ENCODE peak calls at places on chromosomes 6 and 20, in nine cellular contexts. One of them, this sample, is unnamed.

GRCh38 chr6:81981812-81982211 is 229.3 kb upstream of the TENT5A start:
- DNase-seq in neural progenitor cell: no peak
- DNase-seq in GM23248: peak; percentile 76
- DNase-seq in PC-3: peak; percentile 83
- DNase-seq in HCT116: peak; percentile 43
- DNase-seq in GM23338: no peak
- DNase-seq in OCI-LY7: no peak
- DNase-seq in SK-N-SH: no peak
- DNase-seq in MM.1S: peak; percentile 31
- DNase-seq in this sample: no peak

GRCh38 chr6:55839080-55839479 is 36.3 kb downstream of the BMP5 start:
- DNase-seq in neural progenitor cell: no peak
- DNase-seq in GM23248: no peak
- DNase-seq in PC-3: no peak
- DNase-seq in HCT116: no peak
- DNase-seq in GM23338: no peak
- DNase-seq in OCI-LY7: no peak
- DNase-seq in SK-N-SH: no peak
- DNase-seq in MM.1S: no peak
- DNase-seq in this sample: no peak

GRCh38 chr20:17556842-17557674 is 12.8 kb upstream of the DSTN start:
- DNase-seq in neural progenitor cell: no peak
- DNase-seq in GM23248: peak; percentile 63
- DNase-seq in PC-3: peak; percentile 84
- DNase-seq in HCT116: no peak
- DNase-seq in GM23338: no peak
- DNase-seq in OCI-LY7: no peak
- DNase-seq in SK-N-SH: peak; percentile 53
- DNase-seq in MM.1S: no peak
- DNase-seq in this sample: peak; percentile 33

GRCh38 chr20:33915726-33916331 is 77.9 kb upstream of the RALY start:
- DNase-seq in neural progenitor cell: peak; percentile 33
- DNase-seq in GM23248: no peak
- DNase-seq in PC-3: peak; percentile 51
- DNase-seq in HCT116: peak; percentile 15
- DNase-seq in GM23338: peak; percentile 65
- DNase-seq in OCI-LY7: peak; percentile 58
- DNase-seq in SK-N-SH: peak; percentile 44
- DNase-seq in MM.1S: peak; percentile 47
- DNase-seq in this sample: peak; percentile 13

GRCh38 chr6:72151742-72152141 is 265.4 kb downstream of the RIMS1 start:
- DNase-seq in neural progenitor cell: no peak
- DNase-seq in GM23248: no peak
- DNase-seq in PC-3: no peak
- DNase-seq in HCT116: no peak
- DNase-seq in GM23338: peak; percentile 25
- DNase-seq in OCI-LY7: no peak
- DNase-seq in SK-N-SH: no peak
- DNase-seq in MM.1S: no peak
- DNase-seq in this sample: no peak

GRCh38 chr6:52162940-52163908 is 23.0 kb upstream of the IL17A start:
- DNase-seq in neural progenitor cell: peak; percentile 11
- DNase-seq in GM23248: peak; percentile 40
- DNase-seq in PC-3: peak; percentile 75
- DNase-seq in HCT116: peak; percentile 54
- DNase-seq in GM23338: peak; percentile 53
- DNase-seq in OCI-LY7: peak; percentile 46
- DNase-seq in SK-N-SH: no peak
- DNase-seq in MM.1S: peak; percentile 77
- DNase-seq in this sample: peak; percentile 31

GRCh38 chr6:75748743-75749538 is at the start of gene MYO6:
- DNase-seq in neural progenitor cell: peak; percentile 91
- DNase-seq in GM23248: peak; percentile 84
- DNase-seq in PC-3: peak; percentile 68
- DNase-seq in HCT116: no peak
- DNase-seq in GM23338: peak; percentile 80
- DNase-seq in OCI-LY7: peak; percentile 22
- DNase-seq in SK-N-SH: peak; percentile 92
- DNase-seq in MM.1S: peak; percentile 83
- DNase-seq in this sample: peak; percentile 91

GRCh38 chr20:44579313-44580090 is 2.9 kb upstream of the PKIG start:
- DNase-seq in neural progenitor cell: peak; percentile 44
- DNase-seq in GM23248: peak; percentile 6
- DNase-seq in PC-3: no peak
- DNase-seq in HCT116: no peak
- DNase-seq in GM23338: no peak
- DNase-seq in OCI-LY7: peak; percentile 39
- DNase-seq in SK-N-SH: no peak
- DNase-seq in MM.1S: no peak
- DNase-seq in this sample: no peak

GRCh38 chr20:17936306-17936790 is 32.2 kb downstream of the SNX5 start:
- DNase-seq in neural progenitor cell: no peak
- DNase-seq in GM23248: peak; percentile 53
- DNase-seq in PC-3: no peak
- DNase-seq in HCT116: no peak
- DNase-seq in GM23338: no peak
- DNase-seq in OCI-LY7: no peak
- DNase-seq in SK-N-SH: no peak
- DNase-seq in MM.1S: no peak
- DNase-seq in this sample: no peak

GRCh38 chr20:24100370-24101011 is 111.9 kb upstream of the GGTLC1 start:
- DNase-seq in neural progenitor cell: peak; percentile 80
- DNase-seq in GM23248: peak; percentile 73
- DNase-seq in PC-3: peak; percentile 86
- DNase-seq in HCT116: peak; percentile 18
- DNase-seq in GM23338: peak; percentile 63
- DNase-seq in OCI-LY7: peak; percentile 41
- DNase-seq in SK-N-SH: peak; percentile 53
- DNase-seq in MM.1S: peak; percentile 78
- DNase-seq in this sample: peak; percentile 84

GRCh38 chr6:119717942-119718341 is 368.4 kb upstream of the MAN1A1 start:
- DNase-seq in neural progenitor cell: no peak
- DNase-seq in GM23248: no peak
- DNase-seq in PC-3: peak; percentile 18
- DNase-seq in HCT116: no peak
- DNase-seq in GM23338: no peak
- DNase-seq in OCI-LY7: no peak
- DNase-seq in SK-N-SH: no peak
- DNase-seq in MM.1S: no peak
- DNase-seq in this sample: no peak

GRCh38 chr6:166330612-166331011 is 11.7 kb downstream of the SFT2D1 start:
- DNase-seq in neural progenitor cell: peak; percentile 89
- DNase-seq in GM23248: peak; percentile 71
- DNase-seq in PC-3: no peak
- DNase-seq in HCT116: no peak
- DNase-seq in GM23338: peak; percentile 92
- DNase-seq in OCI-LY7: no peak
- DNase-seq in SK-N-SH: peak; percentile 94
- DNase-seq in MM.1S: no peak
- DNase-seq in this sample: peak; percentile 41

GRCh38 chr6:118748311-118749062 is 97.1 kb upstream of the CEP85L start:
- DNase-seq in neural progenitor cell: peak; percentile 26
- DNase-seq in GM23248: peak; percentile 76
- DNase-seq in PC-3: peak; percentile 30
- DNase-seq in HCT116: no peak
- DNase-seq in GM23338: peak; percentile 53
- DNase-seq in OCI-LY7: no peak
- DNase-seq in SK-N-SH: peak; percentile 50
- DNase-seq in MM.1S: no peak
- DNase-seq in this sample: no peak

GRCh38 chr6:36607782-36608386 is 13.7 kb downstream of the SRSF3 start:
- DNase-seq in neural progenitor cell: no peak
- DNase-seq in GM23248: no peak
- DNase-seq in PC-3: no peak
- DNase-seq in HCT116: no peak
- DNase-seq in GM23338: no peak
- DNase-seq in OCI-LY7: no peak
- DNase-seq in SK-N-SH: no peak
- DNase-seq in MM.1S: no peak
- DNase-seq in this sample: no peak

GRCh38 chr20:10558635-10559187 is 115.1 kb downstream of the JAG1 start:
- DNase-seq in neural progenitor cell: no peak
- DNase-seq in GM23248: peak; percentile 71
- DNase-seq in PC-3: peak; percentile 92
- DNase-seq in HCT116: no peak
- DNase-seq in GM23338: no peak
- DNase-seq in OCI-LY7: no peak
- DNase-seq in SK-N-SH: no peak
- DNase-seq in MM.1S: no peak
- DNase-seq in this sample: no peak

GRCh38 chr20:2751868-2752630 is 48.4 kb downstream of the CPXM1 start:
- DNase-seq in neural progenitor cell: peak; percentile 59
- DNase-seq in GM23248: peak; percentile 59
- DNase-seq in PC-3: peak; percentile 43
- DNase-seq in HCT116: no peak
- DNase-seq in GM23338: no peak
- DNase-seq in OCI-LY7: no peak
- DNase-seq in SK-N-SH: no peak
- DNase-seq in MM.1S: peak; percentile 20
- DNase-seq in this sample: peak; percentile 70
- TF ChIP-seq EZH2phosphoT487 in neural progenitor cell: no peak
- TF ChIP-seq EZH2phosphoT487 in GM23248: no peak
- TF ChIP-seq EZH2phosphoT487 in PC-3: no peak
- TF ChIP-seq EZH2phosphoT487 in HCT116: no peak
- TF ChIP-seq EZH2phosphoT487 in GM23338: no peak
- TF ChIP-seq EZH2phosphoT487 in OCI-LY7: no peak
- TF ChIP-seq EZH2phosphoT487 in SK-N-SH: no peak
- TF ChIP-seq EZH2phosphoT487 in MM.1S: no peak
- TF ChIP-seq EZH2phosphoT487 in this sample: no peak

GRCh38 chr20:48202774-48203173 is 417.5 kb upstream of the SULF2 start:
- DNase-seq in neural progenitor cell: no peak
- DNase-seq in GM23248: no peak
- DNase-seq in PC-3: no peak
- DNase-seq in HCT116: no peak
- DNase-seq in GM23338: no peak
- DNase-seq in OCI-LY7: no peak
- DNase-seq in SK-N-SH: peak; percentile 50
- DNase-seq in MM.1S: no peak
- DNase-seq in this sample: no peak

GRCh38 chr20:48202334-48202733 is 417.1 kb upstream of the SULF2 start:
- DNase-seq in neural progenitor cell: no peak
- DNase-seq in GM23248: no peak
- DNase-seq in PC-3: no peak
- DNase-seq in HCT116: no peak
- DNase-seq in GM23338: no peak
- DNase-seq in OCI-LY7: no peak
- DNase-seq in SK-N-SH: no peak
- DNase-seq in MM.1S: no peak
- DNase-seq in this sample: no peak

GRCh38 chr20:48201881-48202280 is 416.6 kb upstream of the SULF2 start:
- DNase-seq in neural progenitor cell: no peak
- DNase-seq in GM23248: no peak
- DNase-seq in PC-3: no peak
- DNase-seq in HCT116: no peak
- DNase-seq in GM23338: no peak
- DNase-seq in OCI-LY7: no peak
- DNase-seq in SK-N-SH: peak; percentile 52
- DNase-seq in MM.1S: no peak
- DNase-seq in this sample: no peak

GRCh38 chr20:48204499-48204898 is 419.2 kb upstream of the SULF2 start:
- DNase-seq in neural progenitor cell: no peak
- DNase-seq in GM23248: no peak
- DNase-seq in PC-3: no peak
- DNase-seq in HCT116: no peak
- DNase-seq in GM23338: no peak
- DNase-seq in OCI-LY7: no peak
- DNase-seq in SK-N-SH: no peak
- DNase-seq in MM.1S: no peak
- DNase-seq in this sample: no peak

GRCh38 chr20:48203252-48203651 is 418.0 kb upstream of the SULF2 start:
- DNase-seq in neural progenitor cell: no peak
- DNase-seq in GM23248: no peak
- DNase-seq in PC-3: no peak
- DNase-seq in HCT116: no peak
- DNase-seq in GM23338: no peak
- DNase-seq in OCI-LY7: no peak
- DNase-seq in SK-N-SH: no peak
- DNase-seq in MM.1S: no peak
- DNase-seq in this sample: no peak
- H3K4me1 ChIP-seq in neural progenitor cell: peaks cover 18% of the 10 kb centered on the region
- H3K4me1 ChIP-seq in GM23248: no peaks in the 10 kb centered on the region
- H3K4me1 ChIP-seq in PC-3: peaks cover 9% of the 10 kb centered on the region
- H3K4me1 ChIP-seq in HCT116: no peaks in the 10 kb centered on the region
- H3K4me1 ChIP-seq in GM23338: no peaks in the 10 kb centered on the region
- H3K4me1 ChIP-seq in OCI-LY7: no peaks in the 10 kb centered on the region
- H3K4me1 ChIP-seq in SK-N-SH: no peaks in the 10 kb centered on the region
- H3K4me1 ChIP-seq in MM.1S: no peaks in the 10 kb centered on the region
- H3K4me1 ChIP-seq in this sample: no peaks in the 10 kb centered on the region

DNA sequence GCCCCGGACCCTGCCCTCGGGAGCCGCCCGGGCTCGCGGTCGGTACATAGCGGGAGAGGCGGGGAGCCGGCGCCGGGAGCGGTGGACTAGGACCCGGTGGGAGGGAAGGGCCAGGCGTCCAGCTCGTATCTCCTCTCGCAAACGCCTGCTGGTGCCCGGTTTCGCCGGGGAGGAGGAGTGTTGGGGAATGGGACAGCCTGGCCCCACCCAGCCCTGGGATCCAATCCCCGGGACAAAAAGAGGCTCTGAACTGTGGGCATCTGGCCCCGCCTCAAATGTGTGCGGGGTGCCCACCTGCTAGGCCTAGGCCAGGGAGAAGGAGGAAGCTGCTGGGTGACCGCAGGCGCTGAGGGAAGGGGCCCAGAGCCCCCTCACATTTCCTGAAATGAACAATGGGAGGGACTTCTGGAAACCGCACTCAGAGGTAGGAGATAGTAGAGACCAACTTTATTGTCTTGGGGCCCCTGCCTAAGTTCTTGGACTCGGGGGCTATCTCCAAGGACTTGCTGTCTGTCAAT is at the start of gene KCNK17:
- DNase-seq in neural progenitor cell: peak; percentile 49
- DNase-seq in GM23248: no peak
- DNase-seq in PC-3: no peak
- DNase-seq in HCT116: no peak
- DNase-seq in GM23338: peak; percentile 74
- DNase-seq in OCI-LY7: no peak
- DNase-seq in SK-N-SH: peak; percentile 49
- DNase-seq in MM.1S: no peak
- DNase-seq in this sample: no peak
- H3K4me3 ChIP-seq in neural progenitor cell: peak within 1 kb of the TSS; percentile 61
- H3K4me3 ChIP-seq in GM23248: no peak within 1 kb of the TSS
- H3K4me3 ChIP-seq in PC-3: no peak within 1 kb of the TSS
- H3K4me3 ChIP-seq in HCT116: no peak within 1 kb of the TSS
- H3K4me3 ChIP-seq in GM23338: peak within 1 kb of the TSS; percentile 77
- H3K4me3 ChIP-seq in OCI-LY7: no peak within 1 kb of the TSS
- H3K4me3 ChIP-seq in SK-N-SH: no peak within 1 kb of the TSS
- H3K4me3 ChIP-seq in MM.1S: no peak within 1 kb of the TSS
- H3K4me3 ChIP-seq in this sample: no peak within 1 kb of the TSS

DNA sequence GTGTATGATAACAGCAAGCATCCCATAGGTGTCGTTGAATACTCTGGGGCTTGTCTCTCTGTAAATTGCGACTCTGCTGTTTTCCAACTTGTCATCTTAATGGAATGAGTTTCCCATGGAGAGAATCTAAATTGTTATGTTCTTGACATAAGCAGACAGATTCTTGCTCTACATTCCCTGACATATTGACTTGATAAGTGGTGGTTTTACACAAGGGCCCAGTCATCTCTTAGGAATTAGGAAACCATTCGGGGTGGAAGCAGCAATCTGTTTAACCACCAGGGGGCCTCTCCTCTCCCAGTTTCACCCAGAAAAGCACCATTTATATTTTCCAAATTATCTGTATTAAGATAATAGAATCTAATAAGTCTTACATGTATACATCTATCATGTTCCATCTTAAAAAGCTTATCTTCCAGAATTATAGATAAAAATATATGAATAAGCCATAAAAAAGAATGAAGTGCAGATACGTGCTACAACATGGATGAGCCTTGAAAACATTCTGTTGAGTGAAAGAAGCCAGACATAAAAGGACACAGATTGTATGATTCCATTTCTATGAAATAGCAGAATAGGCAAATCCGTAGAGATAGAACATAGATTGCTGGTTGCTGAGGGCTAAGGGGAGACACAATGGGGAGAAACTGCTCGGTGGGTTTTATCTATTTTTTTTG is 23.1 kb upstream of the MROH8 start:
- DNase-seq in neural progenitor cell: peak; percentile 53
- DNase-seq in GM23248: peak; percentile 95
- DNase-seq in PC-3: peak; percentile 88
- DNase-seq in HCT116: peak; percentile 35
- DNase-seq in GM23338: peak; percentile 73
- DNase-seq in OCI-LY7: peak; percentile 32
- DNase-seq in SK-N-SH: peak; percentile 66
- DNase-seq in MM.1S: no peak
- DNase-seq in this sample: peak; percentile 84
- TF ChIP-seq EZH2phosphoT487 in neural progenitor cell: no peak
- TF ChIP-seq EZH2phosphoT487 in GM23248: peak; percentile 58
- TF ChIP-seq EZH2phosphoT487 in PC-3: no peak
- TF ChIP-seq EZH2phosphoT487 in HCT116: no peak
- TF ChIP-seq EZH2phosphoT487 in GM23338: no peak
- TF ChIP-seq EZH2phosphoT487 in OCI-LY7: no peak
- TF ChIP-seq EZH2phosphoT487 in SK-N-SH: no peak
- TF ChIP-seq EZH2phosphoT487 in MM.1S: no peak
- TF ChIP-seq EZH2phosphoT487 in this sample: no peak